ENCODE peak calls at places on chromosomes 7 and 10, in five cellular contexts. G, O, F, V and B are unnamed samples. For H3K4me1, the result is how much of the 10 kb centered on the place peaks cover.

GRCh38 chr10:35870665-35871310 is 228.7 kb upstream of the FZD8 start:
- DNase-seq in G (peak), O (no peak), F (no peak), V (no peak), B (no peak)

GRCh38 chr10:87675396-87676376 is 16.0 kb downstream of the PAPSS2 start:
- DNase-seq in G (peak), O (no peak), F (no peak), V (no peak), B (no peak)

GRCh38 chr10:93826355-93826754 is 67.4 kb upstream of the SLC35G1 start:
- DNase-seq in G (peak), O (no peak), F (no peak), V (no peak), B (no peak)

GRCh38 chr10:46096909-46097575 is 51.0 kb upstream of the MSMB start:
- DNase-seq in G (peak), O (no peak), F (no peak), V (peak), B (no peak)

GRCh38 chr10:25547391-25547790 is 372.6 kb downstream of the GPR158 start:
- DNase-seq in G (peak), O (no peak), F (peak), V (no peak), B (no peak)

GRCh38 chr7:17301491-17302101 is 3.1 kb downstream of the AHR start:
- DNase-seq in G (peak), O (no peak), F (peak), V (no peak), B (peak)

GRCh38 chr7:141014523-141015395 is at the start of gene MRPS33:
- DNase-seq in G (peak), O (peak), F (peak), V (peak), B (peak)

GRCh38 chr7:67620216-67620933 is 623.7 kb downstream of the TYW1 start:
- DNase-seq in G (no peak), O (no peak), F (no peak), V (no peak), B (no peak)

GRCh38 chr7:116525298-116525912 is 569 bp downstream of the CAV1 start:
- DNase-seq in G (no peak), O (peak), F (peak), V (peak), B (peak)

GRCh38 chr10:132958886-132959295 is 16.5 kb upstream of the CFAP46 start:
- DNase-seq in G (no peak), O (no peak), F (no peak), V (peak), B (peak)

GRCh38 chr7:4386190-4386589 is 295.9 kb upstream of the FOXK1 start:
- DNase-seq in G (no peak), O (no peak), F (no peak), V (no peak), B (no peak)

GRCh38 chr10:60573342-60573741 is 183.7 kb upstream of the ANK3 start:
- DNase-seq in G (peak), O (no peak), F (no peak), V (no peak), B (no peak)

GRCh38 chr7:156993021-156993924 is 17.2 kb downstream of the MNX1 start:
- DNase-seq in G (no peak), O (peak), F (no peak), V (no peak), B (no peak)

GRCh38 chr7:379456-380225 is 89.7 kb downstream of the FOXL3 start:
- DNase-seq in G (no peak), O (peak), F (no peak), V (peak), B (no peak)

GRCh38 chr10:103716206-103717160 is 138.9 kb downstream of the SH3PXD2A start:
- DNase-seq in G (no peak), O (no peak), F (no peak), V (no peak), B (peak)

GRCh38 chr10:113856563-113856962 is 2.1 kb downstream of the NHLRC2 start:
- DNase-seq in G (peak), O (no peak), F (no peak), V (no peak), B (no peak)

GRCh38 chr7:73901231-73901822 is 40.4 kb downstream of the TMEM270 start:
- DNase-seq in G (no peak), O (no peak), F (no peak), V (peak), B (no peak)

GRCh38 chr10:29736325-29737208 is 101.8 kb upstream of the SVIL start:
- DNase-seq in G (peak), O (peak), F (peak), V (peak), B (peak)

GRCh38 chr7:36207451-36208291 is 54.6 kb downstream of the EEPD1 start:
- DNase-seq in G (no peak), O (peak), F (peak), V (peak), B (peak)

GRCh38 chr7:157568785-157569584 is 232.2 kb downstream of the DNAJB6 start:
- DNase-seq in G (peak), O (peak), F (peak), V (no peak), B (no peak)

GRCh38 chr7:27148031-27148775 is 629 bp upstream of the HOXA6 start:
- DNase-seq in G (no peak), O (peak), F (no peak), V (no peak), B (peak)

GRCh38 chr7:130329466-130329865 is 15.2 kb upstream of the CPA5 start:
- DNase-seq in G (no peak), O (no peak), F (no peak), V (no peak), B (no peak)

GRCh38 chr7:75866497-75867389 is 12.1 kb upstream of the RHBDD2 start:
- DNase-seq in G (peak), O (peak), F (peak), V (peak), B (peak)

GRCh38 chr7:45638916-45639315 is 64.7 kb downstream of the ADCY1 start:
- DNase-seq in G (no peak), O (no peak), F (peak), V (peak), B (no peak)

GRCh38 chr7:17939670-17940301 is 508 bp downstream of the SNX13 start:
- DNase-seq in G (peak), O (no peak), F (peak), V (peak), B (peak)

GRCh38 chr10:126101744-126102143 is 205.4 kb downstream of the FANK1 start:
- DNase-seq in G (no peak), O (no peak), F (no peak), V (no peak), B (no peak)

GRCh38 chr7:37732880-37733279 is 49.3 kb downstream of the GPR141 start:
- DNase-seq in G (no peak), O (no peak), F (peak), V (no peak), B (no peak)

GRCh38 chr7:114130860-114131259 is 212.1 kb upstream of the PPP1R3A start:
- DNase-seq in G (no peak), O (no peak), F (no peak), V (no peak), B (no peak)

GRCh38 chr10:95906675-95907453 is 911 bp upstream of the CC2D2B start:
- DNase-seq in G (peak), O (peak), F (peak), V (no peak), B (peak)

GRCh38 chr7:55132890-55133551 is 114.2 kb downstream of the EGFR start:
- DNase-seq in G (no peak), O (peak), F (peak), V (no peak), B (peak)

GRCh38 chr10:35912615-35913170 is 270.6 kb upstream of the FZD8 start:
- DNase-seq in G (no peak), O (peak), F (peak), V (no peak), B (no peak)

GRCh38 chr7:20089431-20089830 is 127.8 kb downstream of the MACC1 start:
- DNase-seq in G (no peak), O (no peak), F (no peak), V (no peak), B (no peak)

GRCh38 chr7:76300210-76300731 is 2.2 kb upstream of the HSPB1 start:
- DNase-seq in G (no peak), O (no peak), F (peak), V (no peak), B (no peak)

GRCh38 chr7:22445140-22445722 is 54.8 kb downstream of the STEAP1B start:
- DNase-seq in G (peak), O (peak), F (no peak), V (peak), B (no peak)

GRCh38 chr10:123808873-123809272 is 82.7 kb downstream of the CPXM2 start:
- DNase-seq in G (no peak), O (no peak), F (no peak), V (no peak), B (no peak)

GRCh38 chr10:80491251-80492102 is 37.4 kb downstream of the TSPAN14 start:
- DNase-seq in G (no peak), O (no peak), F (no peak), V (peak), B (no peak)

GRCh38 chr7:143345428-143345900 is 17.0 kb downstream of the FAM131B start:
- DNase-seq in G (peak), O (no peak), F (peak), V (no peak), B (peak)
- TF ChIP-seq CTCF in G (peak), O (peak), F (peak), V (peak), B (peak)

GRCh38 chr7:101165075-101165957 is at the start of gene VGF:
- DNase-seq in G (peak), O (peak), F (peak), V (peak), B (peak)

GRCh38 chr7:101167645-101168411 is 2.5 kb upstream of the VGF start:
- DNase-seq in G (no peak), O (no peak), F (no peak), V (no peak), B (no peak)

GRCh38 chr7:101165958-101166602 is 711 bp upstream of the VGF start:
- DNase-seq in G (no peak), O (no peak), F (no peak), V (no peak), B (no peak)

GRCh38 chr7:101166909-101167644 is 1.7 kb upstream of the VGF start:
- DNase-seq in G (peak), O (no peak), F (peak), V (no peak), B (no peak)

GRCh38 chr7:101166603-101166908 is 1.2 kb upstream of the VGF start:
- DNase-seq in G (no peak), O (no peak), F (no peak), V (no peak), B (no peak)
- H3K4me3 ChIP-seq in G (no peak), O (no peak), F (no peak), V (no peak), B (no peak)

DNA sequence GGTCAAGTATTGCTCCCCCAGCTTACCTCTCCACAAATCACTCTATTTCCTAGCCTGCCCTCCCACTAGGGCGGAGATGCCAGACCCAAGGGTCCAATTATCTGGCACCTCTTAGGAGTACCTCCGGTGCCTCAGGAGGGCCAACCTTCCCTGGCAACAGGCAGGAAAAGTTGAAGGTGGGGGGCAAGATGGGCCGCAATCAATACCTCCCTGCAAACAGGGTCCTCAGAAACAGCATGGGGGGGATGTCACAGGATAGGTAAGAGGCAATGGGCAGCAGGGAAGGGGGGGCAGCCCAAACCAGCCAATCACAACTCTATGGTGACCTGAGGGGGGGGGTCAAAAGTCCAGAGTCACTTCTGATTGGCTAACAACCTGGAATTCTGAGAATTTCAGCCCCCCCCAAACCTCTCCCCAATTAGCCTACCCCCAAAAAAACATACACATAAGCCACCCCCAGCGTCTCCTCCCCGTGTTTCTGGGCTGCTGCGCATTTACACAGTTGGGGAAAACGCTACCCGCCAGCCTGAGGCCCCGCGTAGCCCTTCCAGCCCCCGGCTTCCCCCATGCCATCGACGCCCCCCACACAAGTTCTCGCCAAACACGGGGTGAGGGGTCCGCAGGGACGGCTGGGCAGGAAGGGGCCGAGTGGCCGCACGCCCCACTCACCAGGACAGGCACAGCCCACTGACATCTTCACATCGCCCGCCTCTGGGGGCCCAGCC is 589 bp downstream of the LDB1 start:
- DNase-seq in G (peak), O (peak), F (peak), V (peak), B (peak)
- H3K4me1 ChIP-seq in G (half or more), O (under half), F (under half), V (under half), B (under half)

GRCh38 chr7:31065021-31065593 is 13.0 kb downstream of the ADCYAP1R1 start:
- DNase-seq in G (no peak), O (no peak), F (no peak), V (peak), B (no peak)
- TF ChIP-seq CTCF in G (peak), O (no peak), F (no peak), V (no peak), B (no peak)

GRCh38 chr10:13806419-13806818 is 219.7 kb downstream of the PRPF18 start:
- DNase-seq in G (no peak), O (no peak), F (no peak), V (no peak), B (no peak)

GRCh38 chr10:13808556-13809391 is 222.0 kb downstream of the PRPF18 start:
- DNase-seq in G (no peak), O (no peak), F (no peak), V (no peak), B (no peak)

GRCh38 chr10:13801907-13802288 is 215.1 kb downstream of the PRPF18 start:
- DNase-seq in G (no peak), O (no peak), F (no peak), V (no peak), B (no peak)

GRCh38 chr10:13801156-13801906 is 214.6 kb downstream of the PRPF18 start:
- DNase-seq in G (no peak), O (no peak), F (no peak), V (no peak), B (no peak)

GRCh38 chr10:13803566-13804554 is 217.1 kb downstream of the PRPF18 start:
- DNase-seq in G (no peak), O (no peak), F (no peak), V (no peak), B (no peak)
- H3K4me3 ChIP-seq in G (no peak), O (no peak), F (no peak), V (no peak), B (no peak)